ENCODE peak calls at places on chromosomes 2 and 18, in six cellular contexts. One of them, this sample, is unnamed. For H3K4me1, the result is how much of the 10 kb centered on the place peaks cover.

GRCh38 chr18:68462766-68463165 is 252.1 kb downstream of the TMX3 start:
- ATAC-seq in GM12878: no peak
- ATAC-seq in upper lobe of left lung: no peak
- ATAC-seq in HepG2: no peak
- ATAC-seq in HCT116: no peak
- ATAC-seq in K562: no peak
- ATAC-seq in this sample: no peak

GRCh38 chr2:131056204-131056975 is 36.9 kb downstream of the FAM168B start:
- ATAC-seq in GM12878: no peak
- ATAC-seq in upper lobe of left lung: no peak
- ATAC-seq in HepG2: no peak
- ATAC-seq in HCT116: no peak
- ATAC-seq in K562: no peak
- ATAC-seq in this sample: no peak

GRCh38 chr18:25298853-25299274 is 53.1 kb downstream of the ZNF521 start:
- ATAC-seq in GM12878: no peak
- ATAC-seq in upper lobe of left lung: peak
- ATAC-seq in HepG2: no peak
- ATAC-seq in HCT116: no peak
- ATAC-seq in K562: peak
- ATAC-seq in this sample: peak

GRCh38 chr2:118197011-118197695 is 108.9 kb downstream of the INSIG2 start:
- ATAC-seq in GM12878: peak
- ATAC-seq in upper lobe of left lung: no peak
- ATAC-seq in HepG2: peak
- ATAC-seq in HCT116: peak
- ATAC-seq in K562: peak
- ATAC-seq in this sample: no peak

GRCh38 chr2:233728723-233729301 is at the start of gene UGT1A3:
- ATAC-seq in GM12878: no peak
- ATAC-seq in upper lobe of left lung: no peak
- ATAC-seq in HepG2: peak
- ATAC-seq in HCT116: no peak
- ATAC-seq in K562: no peak
- ATAC-seq in this sample: no peak

GRCh38 chr2:225584821-225585220 is 185.3 kb downstream of the NYAP2 start:
- ATAC-seq in GM12878: no peak
- ATAC-seq in upper lobe of left lung: no peak
- ATAC-seq in HepG2: no peak
- ATAC-seq in HCT116: peak
- ATAC-seq in K562: no peak
- ATAC-seq in this sample: no peak

GRCh38 chr2:173571021-173571821 is 216.5 kb downstream of the CDCA7 start:
- ATAC-seq in GM12878: peak
- ATAC-seq in upper lobe of left lung: no peak
- ATAC-seq in HepG2: peak
- ATAC-seq in HCT116: peak
- ATAC-seq in K562: peak
- ATAC-seq in this sample: no peak

GRCh38 chr18:45104071-45104440 is 423.4 kb downstream of the SETBP1 start:
- ATAC-seq in GM12878: peak
- ATAC-seq in upper lobe of left lung: no peak
- ATAC-seq in HepG2: no peak
- ATAC-seq in HCT116: no peak
- ATAC-seq in K562: no peak
- ATAC-seq in this sample: no peak

GRCh38 chr2:25313711-25314513 is 27.8 kb downstream of the DNMT3A start:
- ATAC-seq in GM12878: peak
- ATAC-seq in upper lobe of left lung: no peak
- ATAC-seq in HepG2: no peak
- ATAC-seq in HCT116: no peak
- ATAC-seq in K562: peak
- ATAC-seq in this sample: no peak

GRCh38 chr18:79208882-79209281 is 139.7 kb downstream of the ATP9B start:
- ATAC-seq in GM12878: no peak
- ATAC-seq in upper lobe of left lung: no peak
- ATAC-seq in HepG2: peak
- ATAC-seq in HCT116: peak
- ATAC-seq in K562: no peak
- ATAC-seq in this sample: no peak

GRCh38 chr2:214401580-214401979 is 9.3 kb upstream of the VWC2L start:
- ATAC-seq in GM12878: no peak
- ATAC-seq in upper lobe of left lung: no peak
- ATAC-seq in HepG2: no peak
- ATAC-seq in HCT116: no peak
- ATAC-seq in K562: no peak
- ATAC-seq in this sample: no peak

GRCh38 chr18:63267990-63268721 is 51.4 kb downstream of the BCL2 start:
- ATAC-seq in GM12878: peak
- ATAC-seq in upper lobe of left lung: no peak
- ATAC-seq in HepG2: no peak
- ATAC-seq in HCT116: no peak
- ATAC-seq in K562: no peak
- ATAC-seq in this sample: no peak
- H3K4me1 ChIP-seq in GM12878: under half
- H3K4me1 ChIP-seq in upper lobe of left lung: under half
- H3K4me1 ChIP-seq in HepG2: under half
- H3K4me1 ChIP-seq in HCT116: under half
- H3K4me1 ChIP-seq in K562: under half
- H3K4me1 ChIP-seq in this sample: under half

GRCh38 chr2:230950833-230951339 is 25.8 kb upstream of the GPR55 start:
- ATAC-seq in GM12878: no peak
- ATAC-seq in upper lobe of left lung: no peak
- ATAC-seq in HepG2: no peak
- ATAC-seq in HCT116: no peak
- ATAC-seq in K562: no peak
- ATAC-seq in this sample: no peak
- TF ChIP-seq POLR2AphosphoS5 in GM12878: peak
- TF ChIP-seq POLR2AphosphoS5 in upper lobe of left lung: no peak
- TF ChIP-seq POLR2AphosphoS5 in HepG2: no peak
- TF ChIP-seq POLR2AphosphoS5 in HCT116: no peak
- TF ChIP-seq POLR2AphosphoS5 in K562: no peak
- TF ChIP-seq POLR2AphosphoS5 in this sample: no peak

GRCh38 chr2:230225486-230225885 is at the start of gene SP140:
- ATAC-seq in GM12878: peak
- ATAC-seq in upper lobe of left lung: peak
- ATAC-seq in HepG2: peak
- ATAC-seq in HCT116: no peak
- ATAC-seq in K562: no peak
- ATAC-seq in this sample: no peak
- TF ChIP-seq POLR2A in GM12878: peak
- TF ChIP-seq POLR2A in upper lobe of left lung: no peak
- TF ChIP-seq POLR2A in HepG2: no peak
- TF ChIP-seq POLR2A in HCT116: no peak
- TF ChIP-seq POLR2A in K562: no peak
- TF ChIP-seq POLR2A in this sample: no peak

GRCh38 chr2:86372641-86373502 is 35.4 kb upstream of the REEP1 start:
- ATAC-seq in GM12878: peak
- ATAC-seq in upper lobe of left lung: peak
- ATAC-seq in HepG2: peak
- ATAC-seq in HCT116: peak
- ATAC-seq in K562: peak
- ATAC-seq in this sample: peak
- H3K4me1 ChIP-seq in GM12878: under half
- H3K4me1 ChIP-seq in upper lobe of left lung: under half
- H3K4me1 ChIP-seq in HepG2: under half
- H3K4me1 ChIP-seq in HCT116: under half
- H3K4me1 ChIP-seq in K562: under half
- H3K4me1 ChIP-seq in this sample: under half

GRCh38 chr2:241317391-241317790 is 1.7 kb downstream of the SEPTIN2 start:
- ATAC-seq in GM12878: no peak
- ATAC-seq in upper lobe of left lung: no peak
- ATAC-seq in HepG2: no peak
- ATAC-seq in HCT116: no peak
- ATAC-seq in K562: no peak
- ATAC-seq in this sample: no peak
- TF ChIP-seq POLR2AphosphoS5 in GM12878: no peak
- TF ChIP-seq POLR2AphosphoS5 in upper lobe of left lung: no peak
- TF ChIP-seq POLR2AphosphoS5 in HepG2: no peak
- TF ChIP-seq POLR2AphosphoS5 in HCT116: no peak
- TF ChIP-seq POLR2AphosphoS5 in K562: no peak
- TF ChIP-seq POLR2AphosphoS5 in this sample: no peak

GRCh38 chr18:49491534-49491856 is 4.5 kb upstream of the C18orf32 start:
- ATAC-seq in GM12878: no peak
- ATAC-seq in upper lobe of left lung: no peak
- ATAC-seq in HepG2: no peak
- ATAC-seq in HCT116: no peak
- ATAC-seq in K562: no peak
- ATAC-seq in this sample: no peak

GRCh38 chr18:49490246-49490762 is 3.3 kb upstream of the C18orf32 start:
- ATAC-seq in GM12878: no peak
- ATAC-seq in upper lobe of left lung: no peak
- ATAC-seq in HepG2: no peak
- ATAC-seq in HCT116: no peak
- ATAC-seq in K562: no peak
- ATAC-seq in this sample: no peak

GRCh38 chr18:49486959-49487710 is at the start of gene C18orf32:
- ATAC-seq in GM12878: peak
- ATAC-seq in upper lobe of left lung: peak
- ATAC-seq in HepG2: peak
- ATAC-seq in HCT116: peak
- ATAC-seq in K562: peak
- ATAC-seq in this sample: peak

GRCh38 chr18:49486617-49486958 is 446 bp downstream of the C18orf32 start:
- ATAC-seq in GM12878: no peak
- ATAC-seq in upper lobe of left lung: peak
- ATAC-seq in HepG2: peak
- ATAC-seq in HCT116: peak
- ATAC-seq in K562: peak
- ATAC-seq in this sample: peak

DNA sequence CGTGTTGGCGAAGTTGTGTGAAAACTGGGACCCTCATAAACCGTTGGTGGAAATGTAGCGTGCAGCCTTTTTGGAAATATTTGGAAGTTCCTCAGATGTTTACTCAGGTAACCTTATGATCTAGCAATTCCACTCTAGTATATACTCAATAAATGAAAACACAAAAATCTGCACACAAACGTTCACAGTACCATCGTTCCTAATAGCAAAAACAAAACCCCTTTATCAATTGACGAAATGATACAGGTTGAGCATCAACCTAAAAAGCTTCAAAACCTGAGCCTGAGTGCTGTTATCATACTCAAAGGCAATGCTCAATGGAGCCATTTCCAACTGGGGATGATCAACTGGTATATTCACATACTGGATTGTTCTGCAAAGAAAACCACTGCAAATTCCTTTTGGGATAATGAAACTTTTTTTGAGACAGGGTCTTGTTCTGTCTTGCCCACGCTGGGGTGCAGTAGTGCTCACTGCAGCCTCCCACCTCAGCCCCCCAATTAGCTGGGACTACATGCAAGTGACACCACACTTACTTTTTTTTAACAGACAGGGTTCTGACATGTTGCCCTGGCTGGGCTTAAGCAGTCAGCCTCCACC is 777 bp upstream of the C18orf32 start:
- ATAC-seq in GM12878: no peak
- ATAC-seq in upper lobe of left lung: no peak
- ATAC-seq in HepG2: no peak
- ATAC-seq in HCT116: peak
- ATAC-seq in K562: peak
- ATAC-seq in this sample: no peak
- TF ChIP-seq POLR2A in GM12878: no peak
- TF ChIP-seq POLR2A in upper lobe of left lung: no peak
- TF ChIP-seq POLR2A in HepG2: peak
- TF ChIP-seq POLR2A in HCT116: no peak
- TF ChIP-seq POLR2A in K562: peak
- TF ChIP-seq POLR2A in this sample: no peak

GRCh38 chr2:197141669-197142068 is 168.9 kb downstream of the ANKRD44 start:
- ATAC-seq in GM12878: no peak
- ATAC-seq in upper lobe of left lung: no peak
- ATAC-seq in HepG2: no peak
- ATAC-seq in HCT116: no peak
- ATAC-seq in K562: no peak
- ATAC-seq in this sample: no peak

GRCh38 chr2:197140045-197140444 is 170.5 kb downstream of the ANKRD44 start:
- ATAC-seq in GM12878: peak
- ATAC-seq in upper lobe of left lung: no peak
- ATAC-seq in HepG2: no peak
- ATAC-seq in HCT116: no peak
- ATAC-seq in K562: no peak
- ATAC-seq in this sample: no peak

GRCh38 chr2:197145471-197146056 is 165.0 kb downstream of the ANKRD44 start:
- ATAC-seq in GM12878: peak
- ATAC-seq in upper lobe of left lung: peak
- ATAC-seq in HepG2: no peak
- ATAC-seq in HCT116: no peak
- ATAC-seq in K562: no peak
- ATAC-seq in this sample: no peak

GRCh38 chr2:197144183-197144582 is 166.4 kb downstream of the ANKRD44 start:
- ATAC-seq in GM12878: no peak
- ATAC-seq in upper lobe of left lung: no peak
- ATAC-seq in HepG2: no peak
- ATAC-seq in HCT116: no peak
- ATAC-seq in K562: no peak
- ATAC-seq in this sample: no peak

DNA sequence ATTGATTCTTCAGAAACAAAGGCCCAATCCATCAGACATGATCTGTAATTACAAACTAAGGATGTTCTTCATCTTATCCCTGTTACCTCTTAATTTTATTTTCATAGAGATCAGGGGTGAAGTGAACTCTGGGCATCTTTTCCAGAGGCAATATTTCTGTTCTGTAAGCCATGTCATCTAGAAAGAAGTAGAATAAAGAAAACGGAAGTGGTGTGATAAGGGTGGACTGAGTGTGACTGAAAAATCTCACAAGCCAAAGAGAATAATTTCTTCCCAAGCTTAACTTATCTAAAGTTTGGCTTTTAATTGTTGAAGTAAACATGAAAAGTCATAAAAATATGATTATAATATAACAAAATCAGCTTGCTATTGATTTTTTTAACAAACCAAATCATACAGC is 168.5 kb downstream of the ANKRD44 start:
- ATAC-seq in GM12878: no peak
- ATAC-seq in upper lobe of left lung: no peak
- ATAC-seq in HepG2: no peak
- ATAC-seq in HCT116: no peak
- ATAC-seq in K562: no peak
- ATAC-seq in this sample: no peak
- H3K4me1 ChIP-seq in GM12878: half or more
- H3K4me1 ChIP-seq in upper lobe of left lung: under half
- H3K4me1 ChIP-seq in HepG2: under half
- H3K4me1 ChIP-seq in HCT116: under half
- H3K4me1 ChIP-seq in K562: under half
- H3K4me1 ChIP-seq in this sample: under half

This sample was measured in gastroesophageal sphincter.